ENCODE peak calls at places on chromosome 7, in eight cellular contexts. H is ecto neural progenitor cell; Y is stimulated activated CD4-positive, alpha-beta T cell treated with anti-CD3 and anti-CD28 coated beads, Interleukin-4, amount 100 ng/mL, for 24 hours; F is iPS DF 6.9; K is activated naive CD8-positive, alpha-beta T cell treated with anti-CD3 and anti-CD28 coated beads, Interleukin-2, amount 50 U/mL, for 24 hours; X is NB4; V is posterior vena cava; Z is NCI-H1436. G is an unnamed sample.

GRCh38 chr7:122651451-122651850 is 47.5 kb downstream of the RNF133 start:
- DNase-seq in H (no peak), Y (no peak), F (no peak), K (no peak), X (no peak), V (no peak), Z (no peak), G (no peak)

GRCh38 chr7:108134486-108134885 is 4.3 kb upstream of the LAMB4 start:
- DNase-seq in H (no peak), Y (no peak), F (no peak), K (no peak), X (no peak), V (no peak), Z (no peak), G (no peak)

GRCh38 chr7:93414574-93414973 is 159.9 kb downstream of the CALCR start:
- DNase-seq in H (no peak), Y (no peak), F (no peak), K (no peak), X (no peak), V (no peak), Z (no peak), G (no peak)

GRCh38 chr7:130127404-130128395 is 57.4 kb downstream of the KLHDC10 start:
- DNase-seq in H (no peak), Y (no peak), F (no peak), K (no peak), X (no peak), V (no peak), Z (no peak), G (no peak)

GRCh38 chr7:87225696-87226095 is 6.2 kb upstream of the TMEM243 start:
- DNase-seq in H (no peak), Y (no peak), F (no peak), K (no peak), X (no peak), V (no peak), Z (no peak), G (no peak)

GRCh38 chr7:25311346-25311745 is 83.1 kb upstream of the NPVF start:
- DNase-seq in H (no peak), Y (no peak), F (no peak), K (no peak), X (no peak), V (no peak), Z (no peak), G (no peak)

GRCh38 chr7:69517985-69518731 is 80.1 kb upstream of the AUTS2 start:
- DNase-seq in H (peak; percentile 70), Y (no peak), F (peak; percentile 54), K (no peak), X (no peak), V (no peak), Z (no peak), G (no peak)

GRCh38 chr7:12490105-12490688 is 80.3 kb upstream of the SCIN start:
- DNase-seq in H (no peak), Y (no peak), F (no peak), K (no peak), X (peak; percentile 38), V (no peak), Z (peak; percentile 81), G (no peak)

GRCh38 chr7:27533777-27534176 is 128.9 kb downstream of the HIBADH start:
- DNase-seq in H (no peak), Y (no peak), F (no peak), K (no peak), X (no peak), V (no peak), Z (no peak), G (no peak)

GRCh38 chr7:16670021-16670420 is 24.0 kb downstream of the BZW2 start:
- DNase-seq in H (no peak), Y (no peak), F (no peak), K (no peak), X (no peak), V (no peak), Z (no peak), G (no peak)

GRCh38 chr7:103388469-103389140 is 41.2 kb downstream of the PSMC2 start:
- DNase-seq in H (no peak), Y (no peak), F (no peak), K (no peak), X (no peak), V (no peak), Z (no peak), G (no peak)